ENCODE peak calls at places on chromosomes 12 and 14, in five cellular contexts. J is H9, S is H1, F is mesenchymal stem cell, W is trophoblast cell. H is an unnamed sample.
A peak's percentile ranks its signal among the peaks of the same experiment; 100 is the strongest.

GRCh38 chr12:91099836-91100235 is 11.5 kb downstream of the LUM start:
- DNase-seq in S (no peak), J (no peak), W (no peak), F (peak; percentile 50), H (no peak)

GRCh38 chr12:105382771-105383632 is 52.5 kb downstream of the C12orf75 start:
- DNase-seq in J (peak; percentile 35), F (peak; percentile 73), S (peak; percentile 49), W (peak; percentile 27), H (peak; percentile 45)

GRCh38 chr14:102817318-102817717 is 40.1 kb downstream of the TRAF3 start:
- DNase-seq in J (no peak), S (no peak), W (no peak), F (no peak), H (no peak)

GRCh38 chr12:38904932-38905479 is 385 bp downstream of the CPNE8 start:
- DNase-seq in F (peak; percentile 87), J (peak; percentile 93), W (peak; percentile 99), S (peak; percentile 72), H (peak; percentile 43)

GRCh38 chr14:24260026-24260779 is 2.8 kb downstream of the TGM1 start:
- DNase-seq in S (no peak), F (no peak), J (no peak), W (no peak), H (no peak)

GRCh38 chr14:71143391-71144290 is 236.4 kb downstream of the PCNX1 start:
- DNase-seq in S (no peak), F (peak; percentile 82), J (no peak), W (peak; percentile 34), H (no peak)

GRCh38 chr12:113185180-113186032 is at the start of the genes DDX54 and RITA1:
- DNase-seq in J (peak; percentile 95), W (peak; percentile 41), F (peak; percentile 82), S (peak; percentile 90), H (peak; percentile 87)

GRCh38 chr14:50534998-50535397 is 2.6 kb upstream of the MAP4K5 start:
- DNase-seq in W (no peak), S (no peak), J (no peak), F (no peak), H (no peak)

GRCh38 chr14:55097894-55098560 is 31.0 kb upstream of the LGALS3 start:
- DNase-seq in W (no peak), F (no peak), J (no peak), S (no peak), H (no peak)

GRCh38 chr14:89509891-89510290 is 92.9 kb upstream of the FOXN3 start:
- DNase-seq in S (no peak), F (peak; percentile 72), J (no peak), W (no peak), H (no peak)

GRCh38 chr12:131129839-131130238 is 176.1 kb downstream of the ADGRD1 start:
- DNase-seq in F (no peak), S (no peak), W (peak; percentile 15), J (no peak), H (no peak)

GRCh38 chr14:55454264-55455151 is 14.1 kb upstream of the TBPL2 start:
- DNase-seq in F (peak; percentile 84), W (peak; percentile 10), S (peak; percentile 42), J (no peak), H (no peak)

GRCh38 chr12:119780786-119781434 is 96.2 kb downstream of the CIT start:
- DNase-seq in W (peak; percentile 66), F (peak; percentile 52), J (peak; percentile 41), S (peak; percentile 50), H (peak; percentile 9)

GRCh38 chr12:128381537-128381936 is 114.6 kb downstream of the TMEM132C start:
- DNase-seq in W (no peak), J (peak; percentile 57), F (no peak), S (no peak), H (peak; percentile 27)

GRCh38 chr14:89702151-89702936 is 252.2 kb downstream of the EFCAB11 start:
- DNase-seq in J (no peak), W (no peak), S (no peak), F (peak; percentile 29), H (peak; percentile 21)

GRCh38 chr14:80358112-80358511 is 146.8 kb upstream of the DIO2 start:
- DNase-seq in F (no peak), J (no peak), W (no peak), S (no peak), H (no peak)

DNA sequence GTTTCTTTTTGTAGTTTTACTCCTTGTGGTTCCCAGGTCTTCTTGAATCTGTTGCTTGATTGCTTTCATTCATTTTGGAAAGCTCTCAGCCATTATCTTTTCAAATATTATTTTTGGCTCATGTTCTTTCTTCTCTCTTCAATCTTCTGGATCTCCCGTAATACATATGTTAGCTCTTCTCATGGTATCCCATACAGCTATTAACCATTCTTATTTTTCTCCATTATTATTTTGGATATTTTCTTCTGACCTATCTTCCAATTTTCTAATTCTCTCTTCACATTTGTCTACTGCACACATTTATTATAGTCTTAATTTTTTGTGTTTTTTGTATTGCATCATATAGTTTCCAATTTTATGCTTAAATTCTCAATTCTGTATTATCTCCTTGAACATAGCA is 123.9 kb upstream of the ARID2 start:
- DNase-seq in J (no peak), F (no peak), W (no peak), S (no peak), H (no peak)
- H2BK12ac ChIP-seq in J (no peak overlapping the region), F (no peak overlapping the region), W (no peak overlapping the region), S (no peak overlapping the region), H (no peak overlapping the region)

GRCh38 chr12:68467514-68467913 is 135.4 kb upstream of the MDM1 start:
- DNase-seq in J (no peak), S (no peak), W (no peak), F (no peak), H (no peak)
- H4K8ac ChIP-seq in J (no peak overlapping the region), S (no peak overlapping the region), W (no peak overlapping the region), F (no peak overlapping the region), H (no peak overlapping the region)

GRCh38 chr12:32496946-32497345 is 97.6 kb downstream of the FGD4 start:
- DNase-seq in J (no peak), S (no peak), F (no peak), W (no peak), H (no peak)

GRCh38 chr12:32501835-32502333 is 102.5 kb downstream of the FGD4 start:
- DNase-seq in J (peak; percentile 94), F (peak; percentile 83), S (peak; percentile 76), W (no peak), H (peak; percentile 94)

GRCh38 chr12:32494676-32495075 is 95.3 kb downstream of the FGD4 start:
- DNase-seq in J (no peak), W (no peak), F (no peak), S (no peak), H (no peak)

GRCh38 chr12:32499048-32499447 is 99.7 kb downstream of the FGD4 start:
- DNase-seq in J (no peak), F (no peak), S (no peak), W (no peak), H (no peak)

GRCh38 chr12:32497864-32498263 is 98.5 kb downstream of the FGD4 start:
- DNase-seq in J (no peak), S (no peak), W (no peak), F (no peak), H (no peak)
- H2BK12ac ChIP-seq in J (no peak overlapping the region), S (no peak overlapping the region), W (no peak overlapping the region), F (no peak overlapping the region), H (no peak overlapping the region)

DNA sequence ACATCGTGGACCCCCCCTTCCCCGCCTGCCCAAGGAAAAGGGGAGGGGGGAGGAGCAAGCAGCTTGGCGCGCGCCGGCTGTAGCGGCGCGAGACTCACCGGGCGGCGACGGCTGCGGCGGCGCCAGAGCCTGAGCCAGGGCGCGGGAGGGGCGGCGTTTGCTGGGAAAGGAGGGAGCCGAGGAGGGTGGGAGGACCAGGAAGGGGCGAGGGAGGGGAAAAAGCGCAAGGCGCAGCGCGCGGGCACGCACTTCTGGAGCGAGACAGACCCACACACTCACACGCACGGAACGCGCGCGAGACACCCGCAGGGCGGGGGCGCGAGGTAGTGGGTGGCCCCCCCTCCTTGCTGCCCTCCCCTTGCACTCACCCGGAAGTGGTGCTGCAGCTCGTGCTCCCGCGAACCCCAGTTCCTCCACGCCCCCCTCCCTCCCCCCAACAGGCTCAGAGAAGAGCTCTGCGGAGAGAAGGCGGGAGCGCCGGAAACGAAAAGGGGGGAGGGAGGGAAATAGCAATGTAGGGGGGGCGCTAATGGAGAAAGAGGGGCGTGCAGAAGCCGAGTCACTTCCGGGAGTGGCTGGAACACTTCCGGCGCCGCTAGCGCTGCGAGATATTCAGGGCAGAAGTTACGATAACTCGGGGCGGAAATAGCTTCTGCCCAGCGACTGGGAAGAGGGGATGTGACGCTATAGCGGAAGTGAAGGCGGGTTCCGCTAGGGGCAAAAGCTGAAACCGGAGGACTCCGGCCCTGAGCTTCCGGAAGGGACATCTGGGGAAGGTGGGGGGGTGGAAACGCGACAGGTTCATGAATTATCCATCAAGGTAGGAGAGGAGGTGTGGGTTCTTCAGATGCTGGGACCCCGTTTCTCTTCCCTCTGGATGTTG is at the start of gene ZNF384:
- DNase-seq in S (peak; percentile 89), J (peak; percentile 100), W (peak; percentile 97), F (peak; percentile 100), H (peak; percentile 96)
- H4K8ac ChIP-seq in S (peak within 1 kb of the TSS; percentile 95), J (no peak within 1 kb of the TSS), W (peak within 1 kb of the TSS; percentile 95), F (peak within 1 kb of the TSS; percentile 100), H (peak within 1 kb of the TSS; percentile 67)

DNA sequence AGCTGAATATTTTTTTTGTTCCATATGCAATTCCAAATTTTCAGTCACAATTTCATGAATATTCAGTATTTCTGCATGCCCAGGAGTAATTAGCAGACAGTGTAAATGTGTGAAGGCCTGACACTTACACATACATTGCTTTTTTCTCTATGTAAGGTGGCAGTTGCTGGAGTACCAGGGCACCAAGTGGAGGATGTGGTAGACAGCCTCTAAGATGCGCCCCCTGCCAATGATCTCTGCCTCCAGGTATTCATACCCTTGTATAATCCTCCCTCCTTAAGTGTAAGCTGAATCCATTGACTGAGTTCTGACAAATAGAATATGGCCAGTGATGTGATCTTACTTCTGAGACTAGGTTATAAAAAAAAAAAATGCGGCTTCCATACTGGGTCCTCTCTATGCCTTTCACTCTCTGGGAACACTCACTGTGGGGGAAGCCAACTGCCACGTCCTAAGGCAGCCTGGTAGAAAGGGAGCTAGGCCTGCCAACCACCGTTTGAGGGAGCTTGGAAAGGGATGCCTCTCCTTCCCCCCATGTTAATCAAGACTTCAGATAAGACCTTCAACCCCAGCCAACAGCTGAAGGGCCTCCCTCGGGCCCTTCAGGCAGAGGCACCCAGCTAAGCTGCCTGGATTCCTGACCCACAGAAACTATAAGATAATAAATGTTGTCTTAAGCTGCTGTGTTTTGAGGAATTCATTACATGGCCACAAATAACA is 62.6 kb upstream of the PTGR2 start:
- DNase-seq in F (no peak), S (no peak), J (no peak), W (no peak), H (no peak)
- H2BK12ac ChIP-seq in F (peak overlapping the region; percentile 61), S (no peak overlapping the region), J (no peak overlapping the region), W (no peak overlapping the region), H (no peak overlapping the region)

DNA sequence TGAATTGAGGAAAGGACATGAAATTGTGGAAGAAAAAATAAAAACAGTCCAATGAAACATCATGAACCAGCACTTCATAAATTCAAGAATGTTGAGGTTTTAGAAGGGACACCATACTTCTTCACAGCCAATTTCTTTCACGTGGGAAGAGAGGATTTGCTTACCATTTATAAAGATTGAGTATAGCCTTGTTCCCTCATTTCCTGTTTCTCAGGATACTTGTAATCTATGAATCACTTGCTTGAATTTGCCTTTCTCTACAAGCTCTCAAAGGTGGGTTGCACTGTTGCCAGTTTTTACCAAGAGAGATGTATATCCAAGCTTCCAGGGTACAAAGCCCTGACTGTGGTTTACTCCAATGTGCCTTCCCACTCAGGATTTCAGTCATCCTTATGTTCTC is 116.1 kb downstream of the DUSP6 start:
- DNase-seq in F (peak; percentile 67), W (no peak), S (no peak), J (no peak), H (no peak)
- H4K8ac ChIP-seq in F (no peak overlapping the region), W (no peak overlapping the region), S (no peak overlapping the region), J (no peak overlapping the region), H (no peak overlapping the region)

GRCh38 chr12:53709671-53710070 is 17.6 kb downstream of the CALCOCO1 start:
- DNase-seq in W (no peak), S (no peak), J (no peak), F (no peak), H (no peak)
- H2BK12ac ChIP-seq in W (no peak overlapping the region), S (no peak overlapping the region), J (no peak overlapping the region), F (no peak overlapping the region), H (no peak overlapping the region)